ENCODE peak calls at places on chromosomes 2 and 18, in five cellular contexts. Z is HFF-Myc, A is 8988T, H is EH, L is Peyer's patch. G is an unnamed sample.
A peak's percentile ranks its signal among the peaks of the same experiment; 100 is the strongest.

GRCh38 chr2:184860744-184861143 is 262.4 kb downstream of the ZNF804A start:
- DNase-seq in Z (no peak), A (no peak), H (no peak), L (no peak), G (no peak)

GRCh38 chr2:75007819-75008218 is 49.4 kb downstream of the POLE4 start:
- DNase-seq in Z (no peak), A (no peak), H (no peak), L (no peak), G (no peak)

GRCh38 chr2:177983183-177983788 is 89.3 kb downstream of the PDE11A start:
- DNase-seq in Z (peak; percentile 19), A (peak; percentile 24), H (peak; percentile 76), L (peak; percentile 59), G (peak; percentile 55)

GRCh38 chr2:53233759-53234547 is 533.7 kb upstream of the CHAC2 start:
- DNase-seq in Z (no peak), A (no peak), H (no peak), L (no peak), G (no peak)

GRCh38 chr2:102512161-102512560 is 39.1 kb downstream of the SLC9A4 start:
- DNase-seq in Z (no peak), A (no peak), H (no peak), L (no peak), G (no peak)

GRCh38 chr2:237178396-237178795 is 92.7 kb downstream of the COPS8 start:
- DNase-seq in Z (peak; percentile 95), A (no peak), H (peak; percentile 93), L (no peak), G (no peak)

GRCh38 chr2:861655-862355 is 88.8 kb upstream of the SNTG2 start:
- DNase-seq in Z (no peak), A (no peak), H (no peak), L (no peak), G (no peak)

GRCh38 chr2:239310401-239311061 is 90.3 kb downstream of the HDAC4 start:
- DNase-seq in Z (no peak), A (no peak), H (no peak), L (peak; percentile 42), G (no peak)

GRCh38 chr18:74082476-74083070 is 65.1 kb downstream of the FBXO15 start:
- DNase-seq in Z (no peak), A (peak; percentile 54), H (peak; percentile 76), L (peak; percentile 77), G (no peak)

GRCh38 chr2:54969295-54969939 is 80.8 kb downstream of the RTN4 start:
- DNase-seq in Z (no peak), A (no peak), H (no peak), L (no peak), G (no peak)

G was measured in SW 1271.